ENCODE peak calls at places on chromosomes 12 and 14, in four cellular contexts. U is hepatic stellate cell; E is stimulated activated CD4-positive, alpha-beta T cell treated with anti-CD3 and anti-CD28 coated beads, Interleukin-15, amount 100 ng/mL, for 24 hours; W is body of pancreas. P is an unnamed sample.

GRCh38 chr12:120759591-120760348 is 34.1 kb downstream of the ACADS start:
- DNase-seq in U (no peak), E (no peak), W (no peak), P (no peak)

GRCh38 chr14:53306267-53306721 is 153.2 kb upstream of the DDHD1 start:
- DNase-seq in U (peak), E (peak), W (peak), P (peak)

GRCh38 chr14:50775357-50775756 is 55.6 kb downstream of the NIN start:
- DNase-seq in U (peak), E (no peak), W (no peak), P (no peak)

GRCh38 chr14:34536951-34537676 is 2.4 kb downstream of the EAPP start:
- DNase-seq in U (peak), E (no peak), W (no peak), P (no peak)

GRCh38 chr12:51823875-51824565 is 24.5 kb downstream of the FIGNL2 start:
- DNase-seq in U (peak), E (peak), W (peak), P (peak)

GRCh38 chr14:61258985-61259384 is 22.2 kb downstream of the TMEM30B start:
- DNase-seq in U (no peak), E (no peak), W (no peak), P (no peak)

GRCh38 chr14:75970989-75971388 is 10.8 kb downstream of the TGFB3 start:
- DNase-seq in U (no peak), E (no peak), W (no peak), P (no peak)

GRCh38 chr12:54991161-54991991 is 6.8 kb upstream of the TESPA1 start:
- DNase-seq in U (no peak), E (peak), W (no peak), P (no peak)

GRCh38 chr12:118402251-118402650 is 25.9 kb downstream of the SUDS3 start:
- DNase-seq in U (peak), E (no peak), W (no peak), P (no peak)

P was measured in LNCaP clone FGC.